ENCODE peak calls at places on chromosome 3, in seven cellular contexts. K, Q, N, I, F, E and R are unnamed samples.
A peak's percentile ranks its signal among the peaks of the same experiment; 100 is the strongest.

GRCh38 chr3:126128504-126129407 is 44.8 kb upstream of the SLC41A3 start:
- DNase-seq in K (no peak), Q (no peak), N (no peak), I (no peak), F (no peak), E (peak; percentile 9), R (no peak)

GRCh38 chr3:133930341-133930933 is 34.8 kb upstream of the RAB6B start:
- DNase-seq in K (peak; percentile 30), Q (peak; percentile 87), N (peak; percentile 66), I (no peak), F (no peak), E (no peak), R (peak; percentile 37)

GRCh38 chr3:72957303-72957702 is 39.3 kb upstream of the PPP4R2 start:
- DNase-seq in K (no peak), Q (no peak), N (no peak), I (no peak), F (no peak), E (no peak), R (no peak)

GRCh38 chr3:10848261-10848660 is 32.2 kb downstream of the SLC6A11 start:
- DNase-seq in K (no peak), Q (no peak), N (no peak), I (no peak), F (peak; percentile 26), E (no peak), R (no peak)

GRCh38 chr3:128584412-128585020 is 66.1 kb downstream of the RPN1 start:
- DNase-seq in K (peak; percentile 31), Q (peak; percentile 93), N (peak; percentile 83), I (peak; percentile 27), F (no peak), E (peak; percentile 66), R (no peak)

GRCh38 chr3:171646357-171647133 is 163.7 kb downstream of the PLD1 start:
- DNase-seq in K (peak; percentile 11), Q (peak; percentile 76), N (peak; percentile 70), I (peak; percentile 11), F (no peak), E (no peak), R (no peak)

GRCh38 chr3:131231710-131232348 is 149.7 kb upstream of the NUDT16 start:
- DNase-seq in K (no peak), Q (peak; percentile 23), N (peak; percentile 8), I (no peak), F (no peak), E (no peak), R (no peak)

GRCh38 chr3:129584631-129585030 is 21.8 kb downstream of the PLXND1 start:
- DNase-seq in K (no peak), Q (no peak), N (no peak), I (no peak), F (no peak), E (no peak), R (no peak)

GRCh38 chr3:167346171-167346570 is 33.9 kb downstream of the ZBBX start:
- DNase-seq in K (no peak), Q (no peak), N (no peak), I (no peak), F (no peak), E (no peak), R (no peak)

GRCh38 chr3:105970283-105970682 is 101.5 kb upstream of the CBLB start:
- DNase-seq in K (no peak), Q (peak; percentile 69), N (no peak), I (no peak), F (peak; percentile 42), E (no peak), R (no peak)

GRCh38 chr3:169149349-169149890 is 514.1 kb downstream of the MECOM start:
- DNase-seq in K (peak; percentile 73), Q (peak; percentile 89), N (peak; percentile 93), I (peak; percentile 55), F (no peak), E (peak; percentile 62), R (peak; percentile 66)

DNA sequence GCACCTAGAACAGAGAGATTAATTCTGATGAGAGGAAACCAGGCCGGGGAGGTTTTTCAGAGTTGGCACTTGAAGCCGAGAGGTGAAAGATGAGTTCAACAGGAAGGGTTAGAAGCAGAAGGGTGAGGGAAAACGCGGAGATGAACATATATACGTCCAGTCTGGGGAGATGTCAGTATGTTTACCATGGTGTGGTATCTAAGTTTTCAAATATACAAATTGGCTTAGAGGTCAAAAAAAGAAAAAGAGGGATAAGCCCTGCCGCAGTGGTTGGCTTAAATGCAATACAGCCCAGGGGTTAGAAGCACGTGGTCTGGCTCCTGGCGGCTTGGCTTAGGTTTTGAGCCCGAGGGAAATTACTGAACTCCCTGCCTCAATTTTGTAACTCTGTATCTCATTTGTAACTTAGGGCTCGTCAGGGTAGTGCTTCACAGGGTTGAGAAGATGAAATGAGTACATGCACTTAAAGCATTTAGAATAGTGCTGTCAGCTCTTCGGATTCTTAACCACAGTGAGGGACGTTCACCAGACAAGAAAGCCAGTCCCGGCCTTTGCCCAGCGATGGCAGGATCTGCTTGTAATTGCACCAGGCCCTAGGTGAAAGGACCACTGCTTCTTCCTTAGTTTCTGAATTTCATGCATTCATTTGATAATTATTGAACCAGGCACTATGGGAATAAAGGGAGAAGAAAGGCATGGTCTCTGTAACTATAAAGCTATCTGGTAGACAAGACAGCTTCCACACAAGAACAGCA is 6.4 kb downstream of the HES1 start:
- DNase-seq in K (no peak), Q (peak; percentile 35), N (peak; percentile 92), I (no peak), F (no peak), E (peak; percentile 70), R (no peak)
- H3K4me3 ChIP-seq in K (peak overlapping the region; percentile 36), Q (peak overlapping the region; percentile 67), N (no peak overlapping the region), I (peak overlapping the region; percentile 40), F (no peak overlapping the region), E (no peak overlapping the region), R (no peak overlapping the region)

GRCh38 chr3:141080407-141080806 is 29.3 kb downstream of the SPSB4 start:
- DNase-seq in K (no peak), Q (no peak), N (no peak), I (no peak), F (no peak), E (no peak), R (no peak)
- H3K4me1 ChIP-seq in K (no peaks in the 10 kb centered on the region), Q (peaks cover 8% of the 10 kb centered on the region), N (no peaks in the 10 kb centered on the region), I (no peaks in the 10 kb centered on the region), F (no peaks in the 10 kb centered on the region), E (no peaks in the 10 kb centered on the region), R (peaks cover 25% of the 10 kb centered on the region)

GRCh38 chr3:111859061-111859973 is at the start of gene PHLDB2:
- DNase-seq in K (no peak), Q (peak; percentile 91), N (peak; percentile 78), I (peak; percentile 15), F (peak; percentile 77), E (peak; percentile 79), R (no peak)

GRCh38 chr3:111858641-111859040 is 424 bp upstream of the PHLDB2 start:
- DNase-seq in K (no peak), Q (no peak), N (no peak), I (no peak), F (no peak), E (no peak), R (no peak)

GRCh38 chr3:111862415-111862814 is 3.4 kb downstream of the PHLDB2 start:
- DNase-seq in K (no peak), Q (no peak), N (no peak), I (no peak), F (no peak), E (no peak), R (no peak)

GRCh38 chr3:111861396-111861795 is 2.3 kb downstream of the PHLDB2 start:
- DNase-seq in K (no peak), Q (peak; percentile 43), N (peak; percentile 50), I (no peak), F (no peak), E (no peak), R (no peak)

GRCh38 chr3:111859974-111860859 is 1.2 kb downstream of the PHLDB2 start:
- DNase-seq in K (no peak), Q (peak; percentile 93), N (peak; percentile 88), I (peak; percentile 28), F (no peak), E (peak; percentile 76), R (no peak)
- H3K27ac ChIP-seq in K (no peak overlapping the region), Q (peak overlapping the region; percentile 95), N (peak overlapping the region; percentile 98), I (no peak overlapping the region), F (peak overlapping the region; percentile 98), E (peak overlapping the region; percentile 97), R (no peak overlapping the region)

DNA sequence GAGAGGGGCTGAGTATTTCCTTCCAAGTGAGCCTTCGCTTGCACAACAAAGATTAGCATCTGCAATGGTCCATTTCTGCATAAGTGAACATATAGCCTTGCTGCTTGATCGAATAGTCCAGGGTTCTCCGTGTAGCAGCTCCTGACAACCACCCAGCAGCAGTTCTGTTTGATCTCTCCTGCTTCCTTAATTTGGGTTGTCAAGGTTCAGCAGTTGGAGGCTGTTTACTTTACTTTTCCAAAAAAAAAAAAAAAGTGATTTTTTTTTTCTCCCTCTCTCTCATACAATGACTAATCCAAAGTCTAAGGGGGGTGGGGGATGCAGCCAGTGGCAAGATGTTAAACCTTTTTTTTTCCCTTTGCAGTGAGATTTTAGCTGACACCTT is 3.6 kb downstream of the FOXP1 start:
- DNase-seq in K (peak; percentile 7), Q (peak; percentile 66), N (peak; percentile 72), I (no peak), F (no peak), E (no peak), R (no peak)
- H3K4me3 ChIP-seq in K (no peak overlapping the region), Q (peak overlapping the region; percentile 93), N (no peak overlapping the region), I (no peak overlapping the region), F (no peak overlapping the region), E (no peak overlapping the region), R (no peak overlapping the region)

GRCh38 chr3:13420817-13421755 is 964 bp upstream of the NUP210 start:
- DNase-seq in K (peak; percentile 69), Q (no peak), N (no peak), I (peak; percentile 84), F (no peak), E (no peak), R (no peak)

GRCh38 chr3:13416002-13416793 is 3.9 kb downstream of the NUP210 start:
- DNase-seq in K (peak; percentile 59), Q (no peak), N (no peak), I (no peak), F (no peak), E (no peak), R (no peak)

GRCh38 chr3:13420051-13420816 is at the start of gene NUP210:
- DNase-seq in K (peak; percentile 98), Q (no peak), N (no peak), I (no peak), F (no peak), E (no peak), R (no peak)

GRCh38 chr3:13415236-13416001 is 4.7 kb downstream of the NUP210 start:
- DNase-seq in K (no peak), Q (no peak), N (no peak), I (no peak), F (no peak), E (no peak), R (no peak)

GRCh38 chr3:13419356-13420050 is 619 bp downstream of the NUP210 start:
- DNase-seq in K (peak; percentile 89), Q (peak; percentile 22), N (no peak), I (peak; percentile 68), F (no peak), E (no peak), R (no peak)
- H3K4me1 ChIP-seq in K (peaks cover 50% of the 10 kb centered on the region), Q (no peaks in the 10 kb centered on the region), N (no peaks in the 10 kb centered on the region), I (peaks cover 60% of the 10 kb centered on the region), F (no peaks in the 10 kb centered on the region), E (no peaks in the 10 kb centered on the region), R (peaks cover 3% of the 10 kb centered on the region)